ENCODE peak calls at places on chromosomes 2 and 18, in seven cellular contexts. J is PC-3, A is brain microvascular endothelial cell, T is cardiac muscle cell, U is astrocyte, D is spleen, B is BJ. C is an unnamed sample. For H3K36me3 and H3K27me3, the result is how much of the 10 kb centered on the place peaks cover.

GRCh38 chr18:52694804-52695203 is 354.8 kb downstream of the DCC start:
- DNase-seq in T (peak), B (no peak), D (no peak), J (peak), A (peak), U (no peak), C (peak)

GRCh38 chr18:58176915-58177717 is 133.1 kb downstream of the NEDD4L start:
- DNase-seq in B (peak), D (no peak), A (peak), U (peak), J (peak), T (peak), C (no peak)

GRCh38 chr2:239262484-239263230 is 138.2 kb downstream of the HDAC4 start:
- DNase-seq in T (no peak), D (no peak), B (no peak), J (no peak), U (no peak), A (no peak), C (peak)

GRCh38 chr18:46546111-46546640 is 110.8 kb downstream of the LOXHD1 start:
- DNase-seq in U (peak), T (peak), J (no peak), A (no peak), B (no peak), D (no peak), C (no peak)

GRCh38 chr18:48994044-48994651 is 43.4 kb upstream of the SMAD7 start:
- DNase-seq in T (peak), J (peak), U (peak), A (peak), D (no peak), B (peak), C (no peak)

GRCh38 chr2:176699098-176699497 is 429.9 kb downstream of the MTX2 start:
- DNase-seq in B (no peak), J (no peak), D (no peak), U (no peak), T (no peak), A (no peak), C (no peak)

GRCh38 chr2:16774980-16775963 is 109.6 kb upstream of the CYRIA start:
- DNase-seq in J (no peak), U (no peak), T (peak), A (no peak), B (no peak), D (no peak), C (peak)

GRCh38 chr2:161438598-161438997 is 22.5 kb downstream of the TBR1 start:
- DNase-seq in A (no peak), T (no peak), D (no peak), J (no peak), U (no peak), B (no peak), C (no peak)

GRCh38 chr2:175036582-175037018 is 31.4 kb upstream of the CHN1 start:
- DNase-seq in J (peak), U (peak), A (no peak), B (no peak), D (no peak), T (peak), C (no peak)

GRCh38 chr2:138829326-138829725 is 49.1 kb upstream of the NXPH2 start:
- DNase-seq in D (no peak), A (peak), J (peak), U (no peak), B (no peak), T (peak), C (peak)

GRCh38 chr2:16375351-16375750 is 290.3 kb downstream of the CYRIA start:
- DNase-seq in B (no peak), D (no peak), A (no peak), U (no peak), T (no peak), J (no peak), C (no peak)

GRCh38 chr2:236712304-236712703 is 142.7 kb downstream of the ACKR3 start:
- DNase-seq in A (no peak), T (peak), U (peak), D (no peak), B (no peak), J (peak), C (no peak)

GRCh38 chr18:50871846-50872245 is 7.1 kb upstream of the ME2 start:
- DNase-seq in T (no peak), J (no peak), B (no peak), U (no peak), D (no peak), A (no peak), C (no peak)

GRCh38 chr2:20050104-20050711 is 1.2 kb downstream of the LAPTM4A start:
- DNase-seq in B (no peak), A (no peak), U (peak), D (no peak), J (peak), T (peak), C (no peak)

GRCh38 chr2:30282081-30282480 is 50.7 kb downstream of the LBH start:
- DNase-seq in T (no peak), B (no peak), A (no peak), J (no peak), D (peak), U (no peak), C (peak)

GRCh38 chr18:43034683-43035500 is 80.6 kb downstream of the RIT2 start:
- DNase-seq in A (no peak), T (no peak), J (peak), U (no peak), D (no peak), B (no peak), C (peak)

GRCh38 chr18:26547302-26548143 is 830 bp downstream of the KCTD1 start:
- DNase-seq in U (peak), A (peak), D (peak), J (no peak), T (peak), B (no peak), C (peak)

GRCh38 chr2:183341057-183341456 is 216.8 kb downstream of the NUP35 start:
- DNase-seq in U (no peak), D (no peak), B (no peak), T (no peak), J (no peak), A (no peak), C (no peak)

GRCh38 chr2:73239776-73240175 is 5.7 kb downstream of the CCT7 start:
- DNase-seq in U (peak), A (peak), B (no peak), T (peak), J (peak), D (no peak), C (no peak)

GRCh38 chr2:73238149-73238548 is 4.0 kb downstream of the CCT7 start:
- DNase-seq in J (no peak), D (no peak), T (no peak), U (no peak), A (no peak), B (no peak), C (no peak)

GRCh38 chr2:73238976-73239375 is 4.9 kb downstream of the CCT7 start:
- DNase-seq in T (no peak), B (no peak), A (no peak), D (no peak), J (no peak), U (no peak), C (no peak)

GRCh38 chr2:73235315-73236028 is 1.4 kb downstream of the CCT7 start:
- DNase-seq in A (no peak), B (no peak), J (no peak), D (no peak), U (no peak), T (no peak), C (peak)

DNA sequence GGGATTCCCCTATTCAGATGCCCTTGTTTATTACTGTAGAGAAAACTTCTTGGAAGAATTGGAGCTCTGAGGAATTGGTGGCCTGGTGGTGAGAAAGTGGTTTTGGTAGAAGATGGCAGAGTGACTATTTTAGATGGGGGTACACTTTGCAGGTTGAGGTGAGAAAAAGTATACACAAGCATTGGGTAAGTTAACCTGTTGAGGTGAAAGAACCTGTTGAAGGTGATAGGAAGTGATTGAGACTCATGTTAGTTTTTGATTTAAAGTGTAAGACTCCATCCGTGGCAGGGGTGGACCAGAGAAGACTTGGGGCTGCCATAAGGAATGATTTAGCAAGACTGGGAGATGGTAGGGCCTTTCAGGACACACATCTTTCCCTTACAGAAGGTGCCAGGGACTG is 3.1 kb downstream of the CCT7 start:
- DNase-seq in A (no peak), T (no peak), J (no peak), U (no peak), B (no peak), D (no peak), C (no peak)
- H3K36me3 ChIP-seq in A (under half), T (under half), J (under half), U (under half), B (under half), D (under half), C (under half)

GRCh38 chr2:8677646-8678592 is 3.9 kb upstream of the ID2 start:
- DNase-seq in J (peak), A (peak), T (peak), U (peak), B (no peak), D (peak), C (peak)
- H3K27me3 ChIP-seq in J (under half), A (under half), T (under half), U (under half), B (under half), D (under half), C (under half)

GRCh38 chr2:233792720-233793119 is 14.6 kb downstream of the MROH2A start:
- DNase-seq in D (no peak), T (no peak), B (no peak), J (no peak), U (no peak), A (no peak), C (no peak)

GRCh38 chr2:233789554-233789953 is 11.4 kb downstream of the MROH2A start:
- DNase-seq in B (no peak), J (no peak), A (no peak), T (no peak), U (no peak), D (peak), C (no peak)

GRCh38 chr2:233791883-233792329 is 13.8 kb downstream of the MROH2A start:
- DNase-seq in U (no peak), A (no peak), T (no peak), J (no peak), B (no peak), D (peak), C (no peak)

GRCh38 chr2:233793465-233794127 is 15.5 kb downstream of the MROH2A start:
- DNase-seq in B (no peak), T (no peak), D (peak), U (no peak), J (no peak), A (no peak), C (no peak)

GRCh38 chr2:233791151-233791882 is 13.2 kb downstream of the MROH2A start:
- DNase-seq in J (no peak), B (no peak), D (peak), T (no peak), U (no peak), A (no peak), C (no peak)
- H3K36me3 ChIP-seq in J (under half), B (under half), D (under half), T (under half), U (under half), A (under half), C (under half)

GRCh38 chr2:205686231-205687017 is 4.1 kb downstream of the NRP2 start:
- DNase-seq in T (peak), J (no peak), D (no peak), A (no peak), U (no peak), B (no peak), C (peak)
- H3K27me3 ChIP-seq in T (under half), J (under half), D (under half), A (under half), U (under half), B (under half), C (under half)

GRCh38 chr2:54891901-54892300 is 158.3 kb downstream of the RTN4 start:
- DNase-seq in J (no peak), B (no peak), U (peak), A (no peak), D (no peak), T (no peak), C (no peak)

GRCh38 chr2:54898451-54899226 is 151.6 kb downstream of the RTN4 start:
- DNase-seq in A (no peak), T (no peak), U (no peak), B (no peak), D (no peak), J (no peak), C (no peak)

GRCh38 chr2:54895735-54896134 is 154.5 kb downstream of the RTN4 start:
- DNase-seq in U (peak), D (no peak), T (peak), A (peak), B (no peak), J (no peak), C (no peak)

GRCh38 chr2:54897420-54898310 is 152.6 kb downstream of the RTN4 start:
- DNase-seq in D (no peak), B (no peak), J (no peak), A (no peak), U (no peak), T (no peak), C (no peak)

DNA sequence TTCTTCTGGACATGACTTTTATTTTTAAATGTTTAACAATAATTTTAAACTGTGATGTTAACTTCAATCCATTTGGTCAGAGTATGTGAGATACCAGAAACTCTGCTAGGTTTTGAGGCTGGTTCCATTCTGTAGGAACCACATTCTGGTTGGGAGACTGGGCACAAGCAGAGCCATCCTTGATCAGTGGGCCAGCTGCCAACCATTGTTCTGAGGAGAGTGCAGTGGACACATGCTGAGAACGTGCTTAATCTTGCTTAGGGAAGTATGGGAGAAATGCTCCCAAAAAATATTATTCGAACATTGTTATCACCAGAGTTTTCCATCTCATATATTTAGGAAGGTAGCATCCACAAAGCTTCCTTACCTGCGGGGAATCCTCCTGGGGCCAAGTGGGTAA is 155.8 kb downstream of the RTN4 start:
- DNase-seq in B (no peak), J (no peak), U (no peak), T (peak), D (no peak), A (no peak), C (no peak)
- H3K36me3 ChIP-seq in B (under half), J (under half), U (under half), T (under half), D (under half), A (under half), C (under half)

GRCh38 chr2:218890369-218890768 is 9.7 kb downstream of the WNT10A start:
- DNase-seq in B (no peak), D (no peak), A (no peak), T (no peak), J (no peak), U (no peak), C (no peak)
- H3K27me3 ChIP-seq in B (under half), D (under half), A (half or more), T (half or more), J (under half), U (half or more), C (half or more)

GRCh38 chr2:96550787-96551604 is 14.4 kb downstream of the ARID5A start:
- DNase-seq in A (no peak), U (no peak), J (no peak), T (no peak), B (no peak), D (no peak), C (peak)
- H3K36me3 ChIP-seq in A (under half), U (under half), J (under half), T (under half), B (under half), D (half or more), C (under half)

C was measured in endodermal cell.